ENCODE peak calls at places on chromosome 11, in five cellular contexts. Z, B, Y, F and W are unnamed samples.

GRCh38 chr11:74583024-74583624 is 9.3 kb upstream of the POLD3 start:
- DNase-seq in Z (no peak), B (no peak), Y (no peak), F (no peak), W (no peak)

GRCh38 chr11:63445720-63446119 is 45.2 kb downstream of the PLAAT5 start:
- DNase-seq in Z (no peak), B (no peak), Y (no peak), F (no peak), W (no peak)

GRCh38 chr11:118338637-118339061 is 3.9 kb downstream of the CD3D start:
- DNase-seq in Z (no peak), B (no peak), Y (no peak), F (peak; percentile 72), W (peak; percentile 90)

GRCh38 chr11:72812604-72812967 is 1.6 kb upstream of the ATG16L2 start:
- DNase-seq in Z (peak; percentile 17), B (no peak), Y (no peak), F (no peak), W (no peak)

GRCh38 chr11:119339581-119340334 is 925 bp downstream of the C1QTNF5 start:
- DNase-seq in Z (no peak), B (peak; percentile 79), Y (peak; percentile 79), F (no peak), W (no peak)

GRCh38 chr11:19493446-19493845 is 219.2 kb upstream of the NAV2 start:
- DNase-seq in Z (peak; percentile 90), B (no peak), Y (no peak), F (no peak), W (no peak)

GRCh38 chr11:109772846-109773400 is 320.3 kb upstream of the ZC3H12C start:
- DNase-seq in Z (peak; percentile 48), B (no peak), Y (no peak), F (no peak), W (no peak)

GRCh38 chr11:18294862-18295261 is 27.1 kb downstream of the HPS5 start:
- DNase-seq in Z (no peak), B (no peak), Y (no peak), F (no peak), W (no peak)

GRCh38 chr11:81995907-81996306 is 737.8 kb downstream of the FAM181B start:
- DNase-seq in Z (no peak), B (no peak), Y (no peak), F (no peak), W (no peak)